ENCODE peak calls at places on chromosomes 5 and 9, in ten cellular contexts. One of them, this sample, is unnamed.

GRCh38 chr5:74130141-74130897 is 504.3 kb downstream of the ARHGEF28 start:
- DNase-seq in spleen: no peak
- DNase-seq in IMR-90: no peak
- DNase-seq in body of pancreas: no peak
- DNase-seq in adrenal gland: no peak
- DNase-seq in heart left ventricle: no peak
- DNase-seq in endothelial cell of umbilical vein: no peak
- DNase-seq in Peyer's patch: no peak
- DNase-seq in gastrocnemius medialis: no peak
- DNase-seq in ovary: no peak
- DNase-seq in this sample: no peak

GRCh38 chr5:5351288-5352089 is 71.0 kb upstream of the ICE1 start:
- DNase-seq in Peyer's patch: no peak
- DNase-seq in endothelial cell of umbilical vein: no peak
- DNase-seq in spleen: no peak
- DNase-seq in heart left ventricle: no peak
- DNase-seq in gastrocnemius medialis: no peak
- DNase-seq in adrenal gland: no peak
- DNase-seq in body of pancreas: no peak
- DNase-seq in ovary: no peak
- DNase-seq in IMR-90: no peak
- DNase-seq in this sample: no peak

GRCh38 chr5:7321724-7322123 is 74.2 kb upstream of the ADCY2 start:
- DNase-seq in heart left ventricle: no peak
- DNase-seq in body of pancreas: peak; percentile 52
- DNase-seq in spleen: no peak
- DNase-seq in IMR-90: no peak
- DNase-seq in endothelial cell of umbilical vein: no peak
- DNase-seq in Peyer's patch: no peak
- DNase-seq in adrenal gland: no peak
- DNase-seq in gastrocnemius medialis: no peak
- DNase-seq in ovary: no peak
- DNase-seq in this sample: no peak

GRCh38 chr5:88674262-88675158 is 208.5 kb downstream of the MEF2C start:
- DNase-seq in heart left ventricle: no peak
- DNase-seq in ovary: no peak
- DNase-seq in body of pancreas: no peak
- DNase-seq in IMR-90: no peak
- DNase-seq in spleen: peak; percentile 84
- DNase-seq in gastrocnemius medialis: no peak
- DNase-seq in Peyer's patch: no peak
- DNase-seq in adrenal gland: peak; percentile 62
- DNase-seq in endothelial cell of umbilical vein: no peak
- DNase-seq in this sample: no peak

GRCh38 chr9:16217933-16218830 is 652.3 kb downstream of the BNC2 start:
- DNase-seq in ovary: no peak
- DNase-seq in gastrocnemius medialis: no peak
- DNase-seq in adrenal gland: no peak
- DNase-seq in Peyer's patch: no peak
- DNase-seq in endothelial cell of umbilical vein: no peak
- DNase-seq in spleen: no peak
- DNase-seq in heart left ventricle: no peak
- DNase-seq in body of pancreas: no peak
- DNase-seq in IMR-90: no peak
- DNase-seq in this sample: no peak

GRCh38 chr9:112605518-112605917 is 112.4 kb downstream of the INIP start:
- DNase-seq in Peyer's patch: no peak
- DNase-seq in gastrocnemius medialis: no peak
- DNase-seq in spleen: no peak
- DNase-seq in adrenal gland: no peak
- DNase-seq in ovary: no peak
- DNase-seq in heart left ventricle: no peak
- DNase-seq in body of pancreas: no peak
- DNase-seq in endothelial cell of umbilical vein: no peak
- DNase-seq in IMR-90: no peak
- DNase-seq in this sample: no peak

GRCh38 chr5:138650999-138651766 is 76.0 kb upstream of the HSPA9 start:
- DNase-seq in endothelial cell of umbilical vein: no peak
- DNase-seq in spleen: no peak
- DNase-seq in IMR-90: no peak
- DNase-seq in adrenal gland: no peak
- DNase-seq in Peyer's patch: no peak
- DNase-seq in gastrocnemius medialis: no peak
- DNase-seq in ovary: no peak
- DNase-seq in heart left ventricle: no peak
- DNase-seq in body of pancreas: no peak
- DNase-seq in this sample: no peak

GRCh38 chr9:98142182-98142924 is 23.3 kb upstream of the TRIM14 start:
- DNase-seq in ovary: no peak
- DNase-seq in Peyer's patch: peak; percentile 92
- DNase-seq in IMR-90: no peak
- DNase-seq in gastrocnemius medialis: no peak
- DNase-seq in spleen: no peak
- DNase-seq in body of pancreas: peak; percentile 26
- DNase-seq in endothelial cell of umbilical vein: no peak
- DNase-seq in heart left ventricle: no peak
- DNase-seq in adrenal gland: peak; percentile 35
- DNase-seq in this sample: peak; percentile 93

GRCh38 chr5:109223521-109223920 is 186.3 kb downstream of the PJA2 start:
- DNase-seq in ovary: no peak
- DNase-seq in Peyer's patch: no peak
- DNase-seq in IMR-90: no peak
- DNase-seq in endothelial cell of umbilical vein: no peak
- DNase-seq in body of pancreas: no peak
- DNase-seq in gastrocnemius medialis: no peak
- DNase-seq in heart left ventricle: no peak
- DNase-seq in spleen: no peak
- DNase-seq in adrenal gland: no peak
- DNase-seq in this sample: no peak

DNA sequence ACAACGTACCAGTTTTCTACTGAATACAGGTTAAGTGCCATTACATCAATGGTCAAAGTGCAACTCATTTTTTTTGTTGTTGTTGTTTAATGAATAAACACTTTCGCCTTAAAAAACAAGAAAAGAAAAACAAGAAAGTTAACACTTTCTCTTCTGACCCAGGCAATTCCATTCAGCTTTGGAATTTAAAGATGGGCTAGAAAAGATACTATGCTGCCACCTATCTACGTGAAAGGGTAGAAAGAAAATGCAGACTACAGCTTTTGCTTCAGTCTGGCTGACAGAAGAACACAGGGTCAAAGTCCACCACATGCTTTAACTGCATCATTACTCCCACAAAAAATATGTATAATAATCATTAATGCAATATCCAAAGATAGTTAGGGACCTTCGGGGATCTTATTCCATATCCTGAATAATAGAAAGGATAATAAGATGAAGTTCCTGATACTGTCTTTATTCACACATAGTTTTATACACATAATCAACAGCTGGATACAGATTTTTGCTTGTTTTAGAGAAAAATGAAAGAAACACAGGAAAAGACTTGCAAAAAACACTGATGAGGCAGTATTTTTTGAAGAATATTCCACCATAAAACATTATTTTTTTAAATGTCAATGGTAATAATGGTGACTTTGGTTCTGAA is 40.4 kb downstream of the ZDHHC21 start:
- DNase-seq in IMR-90: peak; percentile 24
- DNase-seq in Peyer's patch: peak; percentile 45
- DNase-seq in ovary: no peak
- DNase-seq in body of pancreas: peak; percentile 21
- DNase-seq in heart left ventricle: no peak
- DNase-seq in spleen: no peak
- DNase-seq in gastrocnemius medialis: no peak
- DNase-seq in adrenal gland: no peak
- DNase-seq in endothelial cell of umbilical vein: peak; percentile 54
- DNase-seq in this sample: no peak
- H3K9me3 ChIP-seq in IMR-90: peaks cover 4% of the 10 kb centered on the region
- H3K9me3 ChIP-seq in Peyer's patch: no peaks in the 10 kb centered on the region
- H3K9me3 ChIP-seq in ovary: no peaks in the 10 kb centered on the region
- H3K9me3 ChIP-seq in body of pancreas: no peaks in the 10 kb centered on the region
- H3K9me3 ChIP-seq in heart left ventricle: peaks cover 12% of the 10 kb centered on the region
- H3K9me3 ChIP-seq in spleen: peaks cover 33% of the 10 kb centered on the region
- H3K9me3 ChIP-seq in gastrocnemius medialis: peaks cover 4% of the 10 kb centered on the region
- H3K9me3 ChIP-seq in adrenal gland: peaks cover 9% of the 10 kb centered on the region
- H3K9me3 ChIP-seq in endothelial cell of umbilical vein: peaks cover 4% of the 10 kb centered on the region
- H3K9me3 ChIP-seq in this sample: peaks cover 15% of the 10 kb centered on the region

DNA sequence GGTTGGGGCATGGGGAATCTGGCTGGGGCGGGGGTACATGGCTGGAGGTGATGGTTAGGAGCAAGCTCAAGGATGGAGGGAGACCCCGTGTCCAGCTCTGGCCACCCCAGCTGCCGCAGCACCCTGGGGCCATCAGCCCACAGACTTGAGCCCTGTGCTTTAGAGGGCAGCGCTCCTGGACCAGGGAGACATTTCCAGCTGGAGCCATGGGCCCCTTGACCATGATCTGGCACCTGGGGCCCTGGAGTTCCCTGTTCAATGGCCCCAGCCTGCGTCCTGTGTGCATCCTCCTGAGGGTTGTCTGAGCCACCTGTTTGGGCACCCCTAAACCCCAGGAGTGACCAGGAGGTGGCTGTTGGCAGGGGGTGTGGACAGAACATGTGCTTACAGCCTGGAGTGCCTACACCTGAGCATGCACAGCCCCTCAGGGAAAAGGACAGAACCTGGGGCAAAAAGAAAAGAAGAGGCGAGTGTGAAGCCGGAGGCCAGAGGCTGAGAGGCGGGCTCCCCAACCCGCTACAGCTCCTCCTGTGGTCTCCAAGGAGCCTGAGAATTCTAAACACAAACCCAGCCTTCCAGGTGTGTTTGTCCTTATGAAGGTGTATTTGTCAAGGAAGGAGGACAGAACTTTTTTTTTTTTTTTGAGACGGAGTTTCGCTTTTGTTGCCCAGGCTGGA is 126.7 kb downstream of the C9orf50 start:
- DNase-seq in endothelial cell of umbilical vein: no peak
- DNase-seq in IMR-90: no peak
- DNase-seq in gastrocnemius medialis: no peak
- DNase-seq in spleen: no peak
- DNase-seq in body of pancreas: peak; percentile 90
- DNase-seq in heart left ventricle: peak; percentile 19
- DNase-seq in adrenal gland: no peak
- DNase-seq in Peyer's patch: no peak
- DNase-seq in ovary: peak; percentile 38
- DNase-seq in this sample: no peak
- H3K27ac ChIP-seq in endothelial cell of umbilical vein: no peak overlapping the region
- H3K27ac ChIP-seq in IMR-90: no peak overlapping the region
- H3K27ac ChIP-seq in gastrocnemius medialis: peak overlapping the region; percentile 97
- H3K27ac ChIP-seq in spleen: peak overlapping the region; percentile 92
- H3K27ac ChIP-seq in body of pancreas: peak overlapping the region; percentile 99
- H3K27ac ChIP-seq in heart left ventricle: peak overlapping the region; percentile 96
- H3K27ac ChIP-seq in adrenal gland: peak overlapping the region; percentile 100
- H3K27ac ChIP-seq in Peyer's patch: peak overlapping the region; percentile 83
- H3K27ac ChIP-seq in ovary: peak overlapping the region; percentile 96
- H3K27ac ChIP-seq in this sample: peak overlapping the region; percentile 97

DNA sequence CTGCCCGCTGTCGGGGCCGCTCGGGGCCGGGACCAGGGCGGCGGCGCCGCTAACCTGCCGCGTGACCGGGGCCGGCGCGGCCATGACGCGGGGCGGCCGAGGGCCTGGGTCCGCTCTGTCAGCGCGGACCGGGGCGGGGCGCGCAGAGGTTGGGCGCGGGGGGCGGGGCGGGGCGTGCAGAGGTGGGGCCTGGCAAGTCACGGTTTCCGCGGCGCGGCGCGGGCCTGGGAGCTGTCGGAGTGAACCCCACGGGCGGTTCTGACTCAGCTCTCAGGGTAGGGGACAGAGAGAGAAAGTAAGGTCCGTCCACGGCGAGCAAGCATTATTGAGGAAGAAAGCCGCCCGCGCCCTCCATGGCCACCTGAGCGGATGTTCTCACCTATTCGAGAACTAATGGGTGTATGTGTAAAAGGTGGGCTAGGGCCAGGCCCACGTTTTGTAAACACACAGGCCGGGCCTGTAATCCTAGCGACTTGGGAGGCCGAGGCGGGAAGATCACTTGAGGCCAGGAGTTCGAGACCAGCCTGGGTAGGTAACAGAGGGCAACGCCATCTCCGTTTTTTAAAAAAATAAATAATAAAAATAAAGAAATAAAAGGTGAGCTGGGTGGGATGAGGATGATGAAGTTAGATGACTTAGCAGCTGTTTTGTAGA is at the start of gene PRXL2C:
- DNase-seq in ovary: peak; percentile 85
- DNase-seq in Peyer's patch: peak; percentile 95
- DNase-seq in spleen: peak; percentile 94
- DNase-seq in endothelial cell of umbilical vein: peak; percentile 53
- DNase-seq in body of pancreas: peak; percentile 86
- DNase-seq in gastrocnemius medialis: peak; percentile 71
- DNase-seq in heart left ventricle: peak; percentile 91
- DNase-seq in adrenal gland: peak; percentile 87
- DNase-seq in IMR-90: peak; percentile 52
- DNase-seq in this sample: peak; percentile 90
- TF ChIP-seq POLR2A in ovary: no peak
- TF ChIP-seq POLR2A in Peyer's patch: peak; percentile 29
- TF ChIP-seq POLR2A in spleen: no peak
- TF ChIP-seq POLR2A in endothelial cell of umbilical vein: no peak
- TF ChIP-seq POLR2A in body of pancreas: peak; percentile 34
- TF ChIP-seq POLR2A in gastrocnemius medialis: no peak
- TF ChIP-seq POLR2A in heart left ventricle: no peak
- TF ChIP-seq POLR2A in adrenal gland: no peak
- TF ChIP-seq POLR2A in IMR-90: no peak
- TF ChIP-seq POLR2A in this sample: no peak

GRCh38 chr9:77987880-77988525 is 43.6 kb downstream of the GNAQ start:
- DNase-seq in endothelial cell of umbilical vein: peak; percentile 39
- DNase-seq in ovary: no peak
- DNase-seq in body of pancreas: no peak
- DNase-seq in IMR-90: no peak
- DNase-seq in spleen: no peak
- DNase-seq in Peyer's patch: peak; percentile 61
- DNase-seq in gastrocnemius medialis: no peak
- DNase-seq in heart left ventricle: no peak
- DNase-seq in adrenal gland: no peak
- DNase-seq in this sample: no peak

GRCh38 chr9:77989437-77989836 is 42.2 kb downstream of the GNAQ start:
- DNase-seq in Peyer's patch: no peak
- DNase-seq in IMR-90: no peak
- DNase-seq in gastrocnemius medialis: no peak
- DNase-seq in adrenal gland: no peak
- DNase-seq in spleen: no peak
- DNase-seq in body of pancreas: no peak
- DNase-seq in endothelial cell of umbilical vein: no peak
- DNase-seq in heart left ventricle: no peak
- DNase-seq in ovary: no peak
- DNase-seq in this sample: no peak

GRCh38 chr9:77985996-77986395 is 45.6 kb downstream of the GNAQ start:
- DNase-seq in gastrocnemius medialis: no peak
- DNase-seq in Peyer's patch: no peak
- DNase-seq in spleen: no peak
- DNase-seq in heart left ventricle: no peak
- DNase-seq in ovary: no peak
- DNase-seq in IMR-90: no peak
- DNase-seq in adrenal gland: no peak
- DNase-seq in endothelial cell of umbilical vein: no peak
- DNase-seq in body of pancreas: peak; percentile 43
- DNase-seq in this sample: peak; percentile 30

GRCh38 chr9:77989909-77990308 is 41.7 kb downstream of the GNAQ start:
- DNase-seq in Peyer's patch: no peak
- DNase-seq in heart left ventricle: no peak
- DNase-seq in IMR-90: no peak
- DNase-seq in gastrocnemius medialis: no peak
- DNase-seq in body of pancreas: no peak
- DNase-seq in endothelial cell of umbilical vein: no peak
- DNase-seq in ovary: no peak
- DNase-seq in spleen: no peak
- DNase-seq in adrenal gland: no peak
- DNase-seq in this sample: no peak

GRCh38 chr9:77987104-77987656 is 44.4 kb downstream of the GNAQ start:
- DNase-seq in adrenal gland: peak; percentile 48
- DNase-seq in heart left ventricle: no peak
- DNase-seq in body of pancreas: peak; percentile 57
- DNase-seq in IMR-90: no peak
- DNase-seq in ovary: no peak
- DNase-seq in gastrocnemius medialis: no peak
- DNase-seq in spleen: no peak
- DNase-seq in endothelial cell of umbilical vein: no peak
- DNase-seq in Peyer's patch: peak; percentile 53
- DNase-seq in this sample: no peak
- H3K9me3 ChIP-seq in adrenal gland: no peaks in the 10 kb centered on the region
- H3K9me3 ChIP-seq in heart left ventricle: no peaks in the 10 kb centered on the region
- H3K9me3 ChIP-seq in body of pancreas: no peaks in the 10 kb centered on the region
- H3K9me3 ChIP-seq in IMR-90: no peaks in the 10 kb centered on the region
- H3K9me3 ChIP-seq in ovary: no peaks in the 10 kb centered on the region
- H3K9me3 ChIP-seq in gastrocnemius medialis: no peaks in the 10 kb centered on the region
- H3K9me3 ChIP-seq in spleen: no peaks in the 10 kb centered on the region
- H3K9me3 ChIP-seq in endothelial cell of umbilical vein: no peaks in the 10 kb centered on the region
- H3K9me3 ChIP-seq in Peyer's patch: no peaks in the 10 kb centered on the region
- H3K9me3 ChIP-seq in this sample: no peaks in the 10 kb centered on the region

This sample was measured in transverse colon.